ENCODE peak calls at places on chromosomes 4 and X, in seven cellular contexts. One of them, this sample, is unnamed. For H3K27me3, the result is how much of the 10 kb centered on the place peaks cover.

GRCh38 chr4:53816561-53816960 is 225.3 kb upstream of the LNX1 start:
- DNase-seq in BJ: peak
- DNase-seq in H7: no peak
- DNase-seq in CD4-positive, alpha-beta memory T cell: no peak
- DNase-seq in left ventricle myocardium inferior: no peak
- DNase-seq in adrenal gland: no peak
- DNase-seq in uterus: no peak
- DNase-seq in this sample: no peak

GRCh38 chr4:76984788-76985211 is 35.2 kb downstream of the SEPTIN11 start:
- DNase-seq in adrenal gland: peak
- DNase-seq in CD4-positive, alpha-beta memory T cell: no peak
- DNase-seq in H7: no peak
- DNase-seq in left ventricle myocardium inferior: peak
- DNase-seq in uterus: peak
- DNase-seq in BJ: peak
- DNase-seq in this sample: peak

GRCh38 chrX:128622296-128622695 is 570.1 kb upstream of the ACTRT1 start:
- DNase-seq in left ventricle myocardium inferior: no peak
- DNase-seq in uterus: no peak
- DNase-seq in CD4-positive, alpha-beta memory T cell: no peak
- DNase-seq in H7: no peak
- DNase-seq in BJ: no peak
- DNase-seq in adrenal gland: no peak
- DNase-seq in this sample: no peak

GRCh38 chr4:158125325-158125724 is 47.5 kb downstream of the GASK1B start:
- DNase-seq in adrenal gland: no peak
- DNase-seq in CD4-positive, alpha-beta memory T cell: no peak
- DNase-seq in H7: no peak
- DNase-seq in BJ: no peak
- DNase-seq in uterus: no peak
- DNase-seq in left ventricle myocardium inferior: no peak
- DNase-seq in this sample: no peak

GRCh38 chr4:89434364-89434988 is 126.9 kb upstream of the GPRIN3 start:
- DNase-seq in BJ: no peak
- DNase-seq in left ventricle myocardium inferior: no peak
- DNase-seq in adrenal gland: no peak
- DNase-seq in H7: peak
- DNase-seq in CD4-positive, alpha-beta memory T cell: peak
- DNase-seq in uterus: no peak
- DNase-seq in this sample: no peak

GRCh38 chrX:9770319-9770718 is 4.7 kb upstream of the GPR143 start:
- DNase-seq in H7: no peak
- DNase-seq in adrenal gland: no peak
- DNase-seq in uterus: no peak
- DNase-seq in CD4-positive, alpha-beta memory T cell: no peak
- DNase-seq in left ventricle myocardium inferior: no peak
- DNase-seq in BJ: no peak
- DNase-seq in this sample: no peak

GRCh38 chrX:10326578-10326977 is 169.8 kb downstream of the CLCN4 start:
- DNase-seq in H7: no peak
- DNase-seq in BJ: no peak
- DNase-seq in uterus: no peak
- DNase-seq in adrenal gland: no peak
- DNase-seq in left ventricle myocardium inferior: no peak
- DNase-seq in CD4-positive, alpha-beta memory T cell: no peak
- DNase-seq in this sample: no peak

GRCh38 chrX:140050906-140051305 is 85.6 kb upstream of the CXorf66 start:
- DNase-seq in H7: no peak
- DNase-seq in left ventricle myocardium inferior: no peak
- DNase-seq in uterus: no peak
- DNase-seq in CD4-positive, alpha-beta memory T cell: no peak
- DNase-seq in BJ: no peak
- DNase-seq in adrenal gland: no peak
- DNase-seq in this sample: no peak

GRCh38 chr4:90543419-90544170 is 416.4 kb downstream of the CCSER1 start:
- DNase-seq in CD4-positive, alpha-beta memory T cell: no peak
- DNase-seq in left ventricle myocardium inferior: no peak
- DNase-seq in adrenal gland: no peak
- DNase-seq in uterus: no peak
- DNase-seq in BJ: no peak
- DNase-seq in H7: no peak
- DNase-seq in this sample: no peak

GRCh38 chrX:154486052-154486395 is 391 bp downstream of the UBL4A start:
- DNase-seq in adrenal gland: peak
- DNase-seq in uterus: no peak
- DNase-seq in left ventricle myocardium inferior: peak
- DNase-seq in BJ: no peak
- DNase-seq in H7: peak
- DNase-seq in CD4-positive, alpha-beta memory T cell: peak
- DNase-seq in this sample: peak

GRCh38 chr4:10096201-10096975 is 20.2 kb downstream of the WDR1 start:
- DNase-seq in adrenal gland: peak
- DNase-seq in H7: no peak
- DNase-seq in CD4-positive, alpha-beta memory T cell: peak
- DNase-seq in uterus: peak
- DNase-seq in BJ: peak
- DNase-seq in left ventricle myocardium inferior: peak
- DNase-seq in this sample: peak

DNA sequence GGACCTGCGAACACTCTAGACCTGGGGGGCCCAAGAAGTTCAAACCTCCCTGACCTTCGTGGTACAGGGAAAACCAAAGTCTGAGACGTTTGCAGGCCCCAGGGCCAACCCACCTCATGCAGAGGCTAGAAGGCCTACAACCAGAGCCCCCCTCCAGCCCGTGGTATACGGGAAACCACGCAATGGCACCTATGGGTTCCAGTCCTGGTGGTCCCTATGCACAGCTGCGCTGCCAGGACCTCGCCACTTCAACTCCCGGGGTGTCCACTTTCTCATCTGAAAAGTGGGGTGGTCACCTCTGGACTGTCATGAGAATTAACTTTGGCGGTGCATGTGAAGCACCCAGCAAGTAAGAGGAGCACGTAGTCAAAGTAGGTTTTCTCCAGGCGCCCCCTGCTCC is 8.4 kb upstream of the MSX1 start:
- DNase-seq in left ventricle myocardium inferior: no peak
- DNase-seq in CD4-positive, alpha-beta memory T cell: no peak
- DNase-seq in adrenal gland: no peak
- DNase-seq in BJ: no peak
- DNase-seq in H7: no peak
- DNase-seq in uterus: no peak
- DNase-seq in this sample: no peak
- H3K27me3 ChIP-seq in left ventricle myocardium inferior: half or more
- H3K27me3 ChIP-seq in CD4-positive, alpha-beta memory T cell: under half
- H3K27me3 ChIP-seq in adrenal gland: under half
- H3K27me3 ChIP-seq in BJ: under half
- H3K27me3 ChIP-seq in H7: half or more
- H3K27me3 ChIP-seq in uterus: under half
- H3K27me3 ChIP-seq in this sample: under half

DNA sequence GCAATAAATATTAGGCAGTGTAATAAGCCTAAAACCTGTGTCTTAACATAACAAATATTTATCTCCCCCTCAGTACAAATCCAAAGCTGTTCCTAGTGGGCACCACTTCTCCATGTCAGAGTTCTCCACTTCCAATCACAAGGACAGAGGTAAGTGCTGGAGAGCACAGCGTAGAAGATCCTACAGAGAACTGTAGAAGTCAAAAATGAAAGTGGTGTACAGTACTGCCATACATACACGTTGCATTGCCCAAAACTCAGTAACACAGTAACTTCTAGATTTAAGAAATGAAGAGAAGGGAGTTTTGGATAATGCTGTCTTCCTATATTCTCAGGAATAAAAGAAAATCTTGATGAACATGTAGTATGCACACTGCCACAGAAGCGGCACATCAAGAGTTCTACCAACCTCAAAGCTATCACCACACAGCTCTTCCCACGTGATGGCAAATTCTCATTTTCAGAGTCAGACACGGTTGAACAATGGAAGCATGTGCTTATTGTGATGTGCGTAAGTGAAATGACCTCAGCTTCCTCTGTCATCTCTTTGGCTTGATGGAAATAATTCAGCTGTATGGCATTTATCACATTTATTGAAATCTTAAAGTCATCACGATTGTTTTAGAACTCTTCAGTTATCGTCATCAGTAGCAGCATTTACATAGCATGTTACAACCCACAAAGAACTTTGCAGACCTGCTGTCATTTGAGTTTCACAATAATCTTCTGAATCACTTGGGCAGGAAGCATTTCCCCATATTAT is 27.1 kb upstream of the SPANXN4 start:
- DNase-seq in adrenal gland: no peak
- DNase-seq in uterus: no peak
- DNase-seq in left ventricle myocardium inferior: no peak
- DNase-seq in BJ: no peak
- DNase-seq in CD4-positive, alpha-beta memory T cell: no peak
- DNase-seq in H7: no peak
- DNase-seq in this sample: no peak
- H3K4me3 ChIP-seq in adrenal gland: no peak
- H3K4me3 ChIP-seq in uterus: no peak
- H3K4me3 ChIP-seq in left ventricle myocardium inferior: no peak
- H3K4me3 ChIP-seq in BJ: no peak
- H3K4me3 ChIP-seq in CD4-positive, alpha-beta memory T cell: no peak
- H3K4me3 ChIP-seq in H7: no peak
- H3K4me3 ChIP-seq in this sample: no peak

DNA sequence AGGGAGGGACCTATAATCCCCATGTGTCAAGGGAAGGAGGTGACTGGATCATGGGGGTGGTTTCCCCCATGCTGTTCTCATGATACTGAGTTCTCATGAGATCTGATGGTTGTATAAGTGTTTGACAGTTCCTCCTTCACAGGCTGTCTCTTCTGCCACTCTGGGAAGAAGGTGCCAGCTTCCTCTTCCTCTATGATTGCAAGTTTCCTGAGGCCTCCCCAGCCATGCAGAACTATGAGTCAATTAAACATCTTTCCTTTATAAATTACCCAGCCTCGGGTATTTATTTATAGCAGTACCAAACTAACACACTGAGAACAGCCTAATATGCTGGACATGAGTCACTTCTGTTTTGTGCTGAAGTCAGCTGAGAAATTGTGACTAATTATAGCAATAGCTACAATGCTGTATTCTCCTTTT is 656.9 kb upstream of the CPEB2 start:
- DNase-seq in adrenal gland: no peak
- DNase-seq in uterus: no peak
- DNase-seq in left ventricle myocardium inferior: no peak
- DNase-seq in H7: no peak
- DNase-seq in BJ: peak
- DNase-seq in CD4-positive, alpha-beta memory T cell: no peak
- DNase-seq in this sample: no peak
- H3K27me3 ChIP-seq in adrenal gland: under half
- H3K27me3 ChIP-seq in uterus: under half
- H3K27me3 ChIP-seq in left ventricle myocardium inferior: under half
- H3K27me3 ChIP-seq in H7: under half
- H3K27me3 ChIP-seq in BJ: under half
- H3K27me3 ChIP-seq in CD4-positive, alpha-beta memory T cell: under half
- H3K27me3 ChIP-seq in this sample: under half

GRCh38 chrX:70478521-70478920 is 33.9 kb downstream of the DLG3 start:
- DNase-seq in CD4-positive, alpha-beta memory T cell: no peak
- DNase-seq in BJ: no peak
- DNase-seq in adrenal gland: no peak
- DNase-seq in H7: no peak
- DNase-seq in uterus: no peak
- DNase-seq in left ventricle myocardium inferior: no peak
- DNase-seq in this sample: no peak
- H3K4me3 ChIP-seq in CD4-positive, alpha-beta memory T cell: no peak
- H3K4me3 ChIP-seq in BJ: no peak
- H3K4me3 ChIP-seq in adrenal gland: no peak
- H3K4me3 ChIP-seq in H7: no peak
- H3K4me3 ChIP-seq in uterus: no peak
- H3K4me3 ChIP-seq in left ventricle myocardium inferior: no peak
- H3K4me3 ChIP-seq in this sample: no peak

GRCh38 chrX:30147996-30148643 is 67.2 kb upstream of the MAGEB2 start:
- DNase-seq in H7: no peak
- DNase-seq in left ventricle myocardium inferior: no peak
- DNase-seq in uterus: no peak
- DNase-seq in adrenal gland: no peak
- DNase-seq in CD4-positive, alpha-beta memory T cell: no peak
- DNase-seq in BJ: no peak
- DNase-seq in this sample: no peak
- H3K27me3 ChIP-seq in H7: under half
- H3K27me3 ChIP-seq in left ventricle myocardium inferior: under half
- H3K27me3 ChIP-seq in uterus: under half
- H3K27me3 ChIP-seq in adrenal gland: under half
- H3K27me3 ChIP-seq in CD4-positive, alpha-beta memory T cell: under half
- H3K27me3 ChIP-seq in BJ: under half
- H3K27me3 ChIP-seq in this sample: under half

GRCh38 chrX:13605611-13606010 is 36.2 kb downstream of the EGFL6 start:
- DNase-seq in adrenal gland: no peak
- DNase-seq in uterus: no peak
- DNase-seq in BJ: no peak
- DNase-seq in CD4-positive, alpha-beta memory T cell: no peak
- DNase-seq in H7: no peak
- DNase-seq in left ventricle myocardium inferior: no peak
- DNase-seq in this sample: no peak
- H3K4me3 ChIP-seq in adrenal gland: no peak
- H3K4me3 ChIP-seq in uterus: no peak
- H3K4me3 ChIP-seq in BJ: no peak
- H3K4me3 ChIP-seq in CD4-positive, alpha-beta memory T cell: no peak
- H3K4me3 ChIP-seq in H7: no peak
- H3K4me3 ChIP-seq in left ventricle myocardium inferior: no peak
- H3K4me3 ChIP-seq in this sample: no peak

DNA sequence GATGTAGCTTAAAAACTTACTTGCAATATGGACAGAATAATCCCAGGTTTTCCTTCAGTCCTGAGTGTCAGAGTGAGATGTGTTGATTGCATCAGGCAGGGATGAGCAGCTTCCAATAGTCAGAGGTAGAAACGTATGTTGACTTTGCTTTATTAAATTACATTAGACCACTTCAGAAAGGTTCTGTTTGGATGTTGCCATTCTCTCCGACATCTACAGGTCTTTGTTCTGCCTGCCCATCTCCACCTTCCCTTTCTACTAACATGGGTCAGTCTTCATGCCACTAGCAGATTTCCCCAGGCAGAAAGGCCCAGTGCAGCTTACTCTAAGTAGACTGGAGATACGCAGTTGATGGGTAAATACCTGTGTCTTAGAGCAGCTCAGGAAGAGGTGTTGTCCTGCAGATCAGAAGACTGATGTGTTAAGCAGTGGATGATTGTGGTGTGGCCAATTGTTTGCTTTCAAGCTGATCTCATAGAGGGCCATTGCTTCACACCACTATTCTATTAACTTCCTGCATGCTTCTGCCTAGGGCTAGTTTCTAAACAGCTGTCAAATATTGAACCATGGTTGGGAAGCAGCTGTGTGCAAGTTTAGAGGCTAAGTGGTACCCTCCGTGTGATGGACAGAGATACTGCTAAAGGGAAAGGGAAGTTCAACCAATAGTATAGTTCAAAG is 1.8 kb downstream of the FRMPD4 start:
- DNase-seq in left ventricle myocardium inferior: no peak
- DNase-seq in BJ: no peak
- DNase-seq in adrenal gland: no peak
- DNase-seq in uterus: no peak
- DNase-seq in H7: no peak
- DNase-seq in CD4-positive, alpha-beta memory T cell: no peak
- DNase-seq in this sample: no peak
- H3K27me3 ChIP-seq in left ventricle myocardium inferior: under half
- H3K27me3 ChIP-seq in BJ: under half
- H3K27me3 ChIP-seq in adrenal gland: under half
- H3K27me3 ChIP-seq in uterus: under half
- H3K27me3 ChIP-seq in H7: under half
- H3K27me3 ChIP-seq in CD4-positive, alpha-beta memory T cell: under half
- H3K27me3 ChIP-seq in this sample: under half

This sample was measured in right cardiac atrium.